ENCODE peak calls at places on chromosomes 11 and 22, in four cellular contexts. L, U, O and S are unnamed samples.

GRCh38 chr22:39622881-39623367 is 52.4 kb downstream of the CACNA1I start:
- DNase-seq in O (peak; percentile 66), L (peak; percentile 70), U (peak; percentile 71), S (peak; percentile 40)

GRCh38 chr11:20821046-20821445 is 151.7 kb downstream of the NELL1 start:
- DNase-seq in O (no peak), U (no peak), L (no peak), S (no peak)

GRCh38 chr11:12206529-12206928 is 96.1 kb downstream of the MICAL2 start:
- DNase-seq in O (no peak), L (no peak), U (no peak), S (no peak)

GRCh38 chr11:75492181-75492820 is 33.4 kb downstream of the GDPD5 start:
- DNase-seq in O (peak; percentile 68), L (no peak), U (peak; percentile 32), S (no peak)

GRCh38 chr11:116061322-116061721 is 557.1 kb upstream of the CADM1 start:
- DNase-seq in O (no peak), U (no peak), L (no peak), S (no peak)

GRCh38 chr11:61533401-61533800 is 24.9 kb downstream of the LRRC10B start:
- DNase-seq in L (peak; percentile 71), O (no peak), U (peak; percentile 64), S (no peak)

GRCh38 chr22:31212783-31213626 is 907 bp downstream of the LIMK2 start:
- DNase-seq in U (no peak), O (no peak), L (peak; percentile 38), S (no peak)

GRCh38 chr11:12219732-12220131 is 109.3 kb downstream of the MICAL2 start:
- DNase-seq in L (no peak), O (no peak), U (no peak), S (no peak)

GRCh38 chr11:76166314-76166713 is 40.0 kb downstream of the WNT11 start:
- DNase-seq in U (no peak), L (no peak), O (no peak), S (no peak)

GRCh38 chr11:42951266-42951665 is 360.5 kb upstream of the API5 start:
- DNase-seq in U (no peak), O (no peak), L (no peak), S (no peak)

DNA sequence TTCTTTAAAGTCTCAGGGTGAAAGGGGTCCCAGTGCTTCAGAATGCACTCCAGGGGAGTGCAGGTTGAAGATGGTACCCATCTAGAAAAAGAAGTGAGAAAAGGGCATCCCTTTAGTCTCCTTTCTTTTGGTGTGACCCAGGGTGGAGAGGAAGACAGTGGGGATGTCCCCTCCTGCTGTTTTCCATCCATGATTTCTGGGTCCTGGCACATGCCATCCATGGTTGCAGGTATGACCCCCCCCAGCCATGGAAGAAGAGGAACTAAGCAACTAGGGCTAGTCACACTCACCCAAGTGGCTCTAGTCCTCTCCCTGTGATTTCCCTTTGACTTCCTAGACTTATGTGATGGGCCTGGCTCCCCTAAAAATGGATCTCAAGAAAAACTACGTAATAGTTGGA is 15.9 kb upstream of the EI24 start:
- DNase-seq in L (no peak), O (no peak), U (no peak), S (no peak)
- H3K9me3 ChIP-seq in L (peaks cover 5% of the 10 kb centered on the region), O (peaks cover 17% of the 10 kb centered on the region), U (peaks cover 18% of the 10 kb centered on the region), S (peaks cover 17% of the 10 kb centered on the region)

GRCh38 chr11:58813693-58814092 is 30.8 kb downstream of the GLYATL2 start:
- DNase-seq in U (no peak), L (no peak), O (no peak), S (no peak)
- H3K9me3 ChIP-seq in U (peaks cover 14% of the 10 kb centered on the region), L (no peaks in the 10 kb centered on the region), O (no peaks in the 10 kb centered on the region), S (peaks cover 5% of the 10 kb centered on the region)

GRCh38 chr11:31809857-31810778 is 1.0 kb downstream of the PAX6 start:
- DNase-seq in O (no peak), L (no peak), U (no peak), S (no peak)
- H3K9me3 ChIP-seq in O (no peaks in the 10 kb centered on the region), L (no peaks in the 10 kb centered on the region), U (no peaks in the 10 kb centered on the region), S (no peaks in the 10 kb centered on the region)

GRCh38 chr11:45108070-45109064 is 38.1 kb upstream of the PRDM11 start:
- DNase-seq in O (no peak), U (peak; percentile 48), L (peak; percentile 21), S (no peak)
- H3K9me3 ChIP-seq in O (no peaks in the 10 kb centered on the region), U (no peaks in the 10 kb centered on the region), L (no peaks in the 10 kb centered on the region), S (no peaks in the 10 kb centered on the region)

GRCh38 chr11:15938362-15938725 is 418.0 kb downstream of the SOX6 start:
- DNase-seq in U (no peak), O (no peak), L (no peak), S (no peak)
- H3K9me3 ChIP-seq in U (no peaks in the 10 kb centered on the region), O (no peaks in the 10 kb centered on the region), L (no peaks in the 10 kb centered on the region), S (no peaks in the 10 kb centered on the region)

GRCh38 chr11:70761094-70761905 is 363.0 kb downstream of the CTTN start:
- DNase-seq in L (no peak), U (no peak), O (no peak), S (no peak)

GRCh38 chr11:70760416-70761020 is 362.2 kb downstream of the CTTN start:
- DNase-seq in U (no peak), O (no peak), L (no peak), S (no peak)

GRCh38 chr11:70758206-70758605 is 359.9 kb downstream of the CTTN start:
- DNase-seq in O (no peak), U (no peak), L (no peak), S (no peak)

GRCh38 chr11:70761906-70762196 is 363.5 kb downstream of the CTTN start:
- DNase-seq in L (no peak), U (no peak), O (no peak), S (no peak)

GRCh38 chr11:70759846-70760245 is 361.5 kb downstream of the CTTN start:
- DNase-seq in O (no peak), L (no peak), U (no peak), S (no peak)
- H3K9me3 ChIP-seq in O (no peaks in the 10 kb centered on the region), L (no peaks in the 10 kb centered on the region), U (no peaks in the 10 kb centered on the region), S (no peaks in the 10 kb centered on the region)

GRCh38 chr11:70541699-70542098 is 143.4 kb downstream of the CTTN start:
- DNase-seq in U (no peak), O (no peak), L (no peak), S (no peak)
- H3K9me3 ChIP-seq in U (no peaks in the 10 kb centered on the region), O (no peaks in the 10 kb centered on the region), L (no peaks in the 10 kb centered on the region), S (no peaks in the 10 kb centered on the region)

DNA sequence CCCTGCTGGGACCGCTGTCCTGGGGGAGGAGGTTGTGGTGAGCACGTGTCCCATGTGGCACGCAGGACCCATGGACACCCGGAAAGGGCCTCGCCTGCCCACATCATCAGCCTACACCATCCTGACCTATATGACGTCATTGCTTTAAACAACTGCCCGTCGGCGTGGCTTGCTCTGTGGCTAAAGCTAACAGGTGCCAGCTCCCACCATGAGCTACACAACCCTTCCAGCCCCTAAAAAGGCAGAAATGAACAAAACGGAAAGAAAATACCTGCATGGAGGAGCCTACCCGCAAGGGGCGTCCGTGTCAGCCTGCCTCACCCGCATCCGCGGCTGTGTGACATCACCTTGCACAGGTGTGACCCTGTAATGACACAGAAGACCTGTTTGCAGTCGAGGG is 481.8 kb downstream of the BRD1 start:
- DNase-seq in U (no peak), O (no peak), L (no peak), S (no peak)
- H3K9me3 ChIP-seq in U (no peaks in the 10 kb centered on the region), O (no peaks in the 10 kb centered on the region), L (no peaks in the 10 kb centered on the region), S (no peaks in the 10 kb centered on the region)